ENCODE peak calls at places on chromosome 11, in nine cellular contexts. One of them, this sample, is unnamed.

GRCh38 chr11:110349109-110349996 is 52.9 kb upstream of the RDX start:
- DNase-seq in GM13977: peak
- DNase-seq in HFF-Myc: no peak
- DNase-seq in kidney epithelial cell: no peak
- DNase-seq in Panc1: no peak
- DNase-seq in epithelial cell of esophagus: no peak
- DNase-seq in BJ: no peak
- DNase-seq in right lobe of liver: no peak
- DNase-seq in RWPE2: no peak
- DNase-seq in this sample: no peak

GRCh38 chr11:17683378-17684161 is 35.8 kb upstream of the MYOD1 start:
- DNase-seq in GM13977: no peak
- DNase-seq in HFF-Myc: peak
- DNase-seq in kidney epithelial cell: peak
- DNase-seq in Panc1: no peak
- DNase-seq in epithelial cell of esophagus: peak
- DNase-seq in BJ: peak
- DNase-seq in right lobe of liver: peak
- DNase-seq in RWPE2: no peak
- DNase-seq in this sample: peak

GRCh38 chr11:70771099-70771885 is 373.0 kb downstream of the CTTN start:
- DNase-seq in GM13977: no peak
- DNase-seq in HFF-Myc: no peak
- DNase-seq in kidney epithelial cell: no peak
- DNase-seq in Panc1: no peak
- DNase-seq in epithelial cell of esophagus: no peak
- DNase-seq in BJ: no peak
- DNase-seq in right lobe of liver: no peak
- DNase-seq in RWPE2: no peak
- DNase-seq in this sample: no peak

GRCh38 chr11:119120639-119121007 is 757 bp upstream of the HINFP start:
- DNase-seq in GM13977: no peak
- DNase-seq in HFF-Myc: peak
- DNase-seq in kidney epithelial cell: no peak
- DNase-seq in Panc1: no peak
- DNase-seq in epithelial cell of esophagus: no peak
- DNase-seq in BJ: no peak
- DNase-seq in right lobe of liver: no peak
- DNase-seq in RWPE2: no peak
- DNase-seq in this sample: peak

GRCh38 chr11:133443361-133443760 is 88.9 kb downstream of the OPCML start:
- DNase-seq in GM13977: no peak
- DNase-seq in HFF-Myc: no peak
- DNase-seq in kidney epithelial cell: no peak
- DNase-seq in Panc1: no peak
- DNase-seq in epithelial cell of esophagus: peak
- DNase-seq in BJ: no peak
- DNase-seq in right lobe of liver: no peak
- DNase-seq in RWPE2: no peak
- DNase-seq in this sample: no peak

GRCh38 chr11:74320538-74320937 is 9.1 kb upstream of the P4HA3 start:
- DNase-seq in GM13977: no peak
- DNase-seq in HFF-Myc: no peak
- DNase-seq in kidney epithelial cell: no peak
- DNase-seq in Panc1: no peak
- DNase-seq in epithelial cell of esophagus: peak
- DNase-seq in BJ: no peak
- DNase-seq in right lobe of liver: no peak
- DNase-seq in RWPE2: no peak
- DNase-seq in this sample: peak

GRCh38 chr11:30610628-30611027 is 24.5 kb upstream of the MPPED2 start:
- DNase-seq in GM13977: no peak
- DNase-seq in HFF-Myc: no peak
- DNase-seq in kidney epithelial cell: no peak
- DNase-seq in Panc1: no peak
- DNase-seq in epithelial cell of esophagus: no peak
- DNase-seq in BJ: no peak
- DNase-seq in right lobe of liver: no peak
- DNase-seq in RWPE2: no peak
- DNase-seq in this sample: no peak

GRCh38 chr11:3674189-3674588 is 3.0 kb upstream of the CHRNA10 start:
- DNase-seq in GM13977: no peak
- DNase-seq in HFF-Myc: no peak
- DNase-seq in kidney epithelial cell: peak
- DNase-seq in Panc1: peak
- DNase-seq in epithelial cell of esophagus: peak
- DNase-seq in BJ: peak
- DNase-seq in right lobe of liver: no peak
- DNase-seq in RWPE2: no peak
- DNase-seq in this sample: peak

GRCh38 chr11:126088999-126089398 is 26.3 kb upstream of the CDON start:
- DNase-seq in GM13977: no peak
- DNase-seq in HFF-Myc: no peak
- DNase-seq in kidney epithelial cell: no peak
- DNase-seq in Panc1: no peak
- DNase-seq in epithelial cell of esophagus: no peak
- DNase-seq in BJ: no peak
- DNase-seq in right lobe of liver: peak
- DNase-seq in RWPE2: no peak
- DNase-seq in this sample: no peak

DNA sequence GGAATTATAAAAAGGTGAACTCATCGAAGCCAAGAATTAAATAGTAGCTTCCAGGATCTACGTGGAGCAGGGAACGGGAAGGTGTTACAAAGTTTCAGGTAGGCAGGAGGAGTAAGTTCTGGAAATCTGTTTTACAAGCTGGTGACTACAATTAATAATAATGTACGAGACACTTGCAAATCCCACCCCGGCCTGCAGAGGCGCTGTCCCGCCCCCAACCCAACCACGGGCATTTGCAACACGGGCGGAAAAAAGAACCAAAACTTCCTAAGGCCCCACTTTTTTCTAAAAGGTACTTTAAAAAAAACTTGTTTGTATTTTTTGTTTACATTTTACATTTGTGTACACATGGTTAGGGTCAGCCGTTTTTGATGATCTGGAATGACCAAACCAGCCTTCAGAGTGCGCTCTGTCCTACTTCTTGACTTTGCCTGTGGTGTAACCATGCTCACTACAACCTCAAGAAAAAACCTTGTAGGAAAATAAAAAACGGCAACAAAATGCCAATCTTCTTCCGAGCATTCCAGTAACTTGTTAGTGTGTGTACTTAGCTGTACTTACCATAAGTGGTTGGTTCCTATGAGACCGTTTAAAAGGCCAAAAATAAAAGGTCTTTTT is 449.6 kb upstream of the B3GAT1 start:
- DNase-seq in GM13977: no peak
- DNase-seq in HFF-Myc: no peak
- DNase-seq in kidney epithelial cell: no peak
- DNase-seq in Panc1: no peak
- DNase-seq in epithelial cell of esophagus: no peak
- DNase-seq in BJ: no peak
- DNase-seq in right lobe of liver: no peak
- DNase-seq in RWPE2: no peak
- DNase-seq in this sample: no peak
- TF ChIP-seq CTCF in GM13977: peak
- TF ChIP-seq CTCF in HFF-Myc: no peak
- TF ChIP-seq CTCF in kidney epithelial cell: no peak
- TF ChIP-seq CTCF in Panc1: peak
- TF ChIP-seq CTCF in epithelial cell of esophagus: no peak
- TF ChIP-seq CTCF in BJ: no peak
- TF ChIP-seq CTCF in right lobe of liver: no peak
- TF ChIP-seq CTCF in RWPE2: peak
- TF ChIP-seq CTCF in this sample: no peak

DNA sequence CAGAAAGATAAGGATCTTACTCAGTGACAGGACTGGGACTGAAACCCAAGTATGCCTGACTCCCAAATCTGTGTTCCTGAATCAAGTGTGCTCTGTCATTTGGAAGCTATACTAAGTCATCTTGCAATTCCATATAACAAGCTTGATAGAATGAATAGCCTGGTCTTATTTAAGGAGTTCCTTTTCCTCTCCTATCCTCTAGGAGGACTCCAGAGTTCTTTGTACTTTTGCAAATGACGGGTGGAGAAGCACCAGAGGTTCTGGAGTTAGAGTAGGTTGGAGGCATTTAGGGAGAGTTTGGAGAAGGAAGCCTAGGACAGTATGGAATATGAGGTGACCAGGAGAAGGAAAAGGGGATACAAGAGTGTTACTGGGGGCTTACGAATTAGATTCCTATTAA is 92.9 kb upstream of the RCN1 start:
- DNase-seq in GM13977: no peak
- DNase-seq in HFF-Myc: no peak
- DNase-seq in kidney epithelial cell: no peak
- DNase-seq in Panc1: no peak
- DNase-seq in epithelial cell of esophagus: no peak
- DNase-seq in BJ: no peak
- DNase-seq in right lobe of liver: no peak
- DNase-seq in RWPE2: no peak
- DNase-seq in this sample: no peak
- TF ChIP-seq CTCF in GM13977: no peak
- TF ChIP-seq CTCF in HFF-Myc: no peak
- TF ChIP-seq CTCF in kidney epithelial cell: no peak
- TF ChIP-seq CTCF in Panc1: no peak
- TF ChIP-seq CTCF in epithelial cell of esophagus: no peak
- TF ChIP-seq CTCF in BJ: no peak
- TF ChIP-seq CTCF in right lobe of liver: no peak
- TF ChIP-seq CTCF in RWPE2: no peak
- TF ChIP-seq CTCF in this sample: peak

GRCh38 chr11:75339685-75340409 is 11.6 kb downstream of the ARRB1 start:
- DNase-seq in GM13977: no peak
- DNase-seq in HFF-Myc: no peak
- DNase-seq in kidney epithelial cell: no peak
- DNase-seq in Panc1: no peak
- DNase-seq in epithelial cell of esophagus: no peak
- DNase-seq in BJ: no peak
- DNase-seq in right lobe of liver: no peak
- DNase-seq in RWPE2: no peak
- DNase-seq in this sample: no peak
- TF ChIP-seq CTCF in GM13977: peak
- TF ChIP-seq CTCF in HFF-Myc: no peak
- TF ChIP-seq CTCF in kidney epithelial cell: no peak
- TF ChIP-seq CTCF in Panc1: no peak
- TF ChIP-seq CTCF in epithelial cell of esophagus: no peak
- TF ChIP-seq CTCF in BJ: no peak
- TF ChIP-seq CTCF in right lobe of liver: no peak
- TF ChIP-seq CTCF in RWPE2: no peak
- TF ChIP-seq CTCF in this sample: no peak

DNA sequence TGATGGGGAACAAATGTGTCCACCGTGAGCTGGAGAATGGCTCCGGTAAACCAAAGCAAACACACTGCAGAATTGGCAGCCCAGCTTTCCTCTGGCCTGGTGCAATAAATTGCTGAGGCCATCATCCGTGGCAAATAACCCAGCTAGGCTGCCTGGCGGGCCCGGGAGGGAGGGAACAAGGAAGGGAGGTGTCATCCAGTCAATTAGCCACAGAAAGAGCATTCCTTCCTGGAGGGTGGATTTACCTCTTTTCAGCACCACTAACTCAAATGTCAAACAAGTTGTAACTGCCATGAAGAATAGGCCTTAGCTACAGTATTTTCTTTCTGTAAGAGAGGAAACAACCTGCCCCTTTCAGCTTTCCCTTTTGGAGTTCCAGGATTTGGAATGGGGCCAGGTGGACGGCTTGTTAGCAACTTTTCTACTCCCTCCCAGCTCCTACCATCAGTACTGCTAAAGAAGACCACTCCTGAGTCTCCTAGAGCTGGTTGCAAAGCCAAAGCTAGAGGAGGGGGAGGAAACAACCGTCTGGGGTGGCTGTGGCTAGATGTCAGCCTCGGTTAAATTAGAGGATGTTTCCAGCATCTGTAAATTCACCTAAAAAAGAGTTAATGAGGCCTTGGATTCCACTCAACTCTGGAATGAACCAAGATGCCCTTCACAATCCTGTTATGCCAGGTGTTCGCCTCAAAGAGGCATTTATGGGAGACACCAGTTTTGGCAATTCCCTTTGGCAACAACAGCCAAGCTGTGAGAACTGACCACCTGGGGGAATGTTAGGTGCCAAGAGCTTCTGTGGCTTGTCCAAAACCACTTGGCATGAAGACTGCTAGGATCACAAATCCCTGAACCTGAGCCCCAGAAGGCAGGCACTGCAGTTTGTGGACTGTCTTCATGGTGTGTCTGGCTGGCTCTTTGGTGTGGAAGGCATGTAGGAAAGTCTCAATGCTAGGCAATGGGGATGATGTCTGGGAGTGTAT is 164.1 kb upstream of the BDNF start:
- DNase-seq in GM13977: no peak
- DNase-seq in HFF-Myc: no peak
- DNase-seq in kidney epithelial cell: peak
- DNase-seq in Panc1: no peak
- DNase-seq in epithelial cell of esophagus: peak
- DNase-seq in BJ: no peak
- DNase-seq in right lobe of liver: no peak
- DNase-seq in RWPE2: no peak
- DNase-seq in this sample: no peak
- TF ChIP-seq CTCF in GM13977: no peak
- TF ChIP-seq CTCF in HFF-Myc: no peak
- TF ChIP-seq CTCF in kidney epithelial cell: no peak
- TF ChIP-seq CTCF in Panc1: no peak
- TF ChIP-seq CTCF in epithelial cell of esophagus: peak
- TF ChIP-seq CTCF in BJ: no peak
- TF ChIP-seq CTCF in right lobe of liver: no peak
- TF ChIP-seq CTCF in RWPE2: no peak
- TF ChIP-seq CTCF in this sample: no peak

GRCh38 chr11:20443596-20443995 is 56.1 kb downstream of the PRMT3 start:
- DNase-seq in GM13977: no peak
- DNase-seq in HFF-Myc: no peak
- DNase-seq in kidney epithelial cell: no peak
- DNase-seq in Panc1: peak
- DNase-seq in epithelial cell of esophagus: peak
- DNase-seq in BJ: no peak
- DNase-seq in right lobe of liver: no peak
- DNase-seq in RWPE2: no peak
- DNase-seq in this sample: peak
- TF ChIP-seq CTCF in GM13977: peak
- TF ChIP-seq CTCF in HFF-Myc: peak
- TF ChIP-seq CTCF in kidney epithelial cell: peak
- TF ChIP-seq CTCF in Panc1: peak
- TF ChIP-seq CTCF in epithelial cell of esophagus: peak
- TF ChIP-seq CTCF in BJ: peak
- TF ChIP-seq CTCF in right lobe of liver: no peak
- TF ChIP-seq CTCF in RWPE2: peak
- TF ChIP-seq CTCF in this sample: peak

GRCh38 chr11:61828629-61829407 is 718 bp downstream of the FADS2 start:
- DNase-seq in GM13977: peak
- DNase-seq in HFF-Myc: no peak
- DNase-seq in kidney epithelial cell: no peak
- DNase-seq in Panc1: no peak
- DNase-seq in epithelial cell of esophagus: peak
- DNase-seq in BJ: no peak
- DNase-seq in right lobe of liver: peak
- DNase-seq in RWPE2: no peak
- DNase-seq in this sample: peak
- TF ChIP-seq CTCF in GM13977: peak
- TF ChIP-seq CTCF in HFF-Myc: peak
- TF ChIP-seq CTCF in kidney epithelial cell: peak
- TF ChIP-seq CTCF in Panc1: peak
- TF ChIP-seq CTCF in epithelial cell of esophagus: peak
- TF ChIP-seq CTCF in BJ: peak
- TF ChIP-seq CTCF in right lobe of liver: peak
- TF ChIP-seq CTCF in RWPE2: peak
- TF ChIP-seq CTCF in this sample: peak

This sample was measured in fibroblast of mammary gland.